ENCODE peak calls at places on chromosome 1, in five cellular contexts. W is endothelial cell of umbilical vein, O is right lobe of liver, C is RWPE2, G is IMR-90. M is an unnamed sample.

GRCh38 chr1:235246022-235246948 is 81.7 kb downstream of the ARID4B start:
- DNase-seq in W (peak), O (no peak), C (no peak), G (no peak), M (no peak)

GRCh38 chr1:119771016-119771415 is 2.3 kb upstream of the HMGCS2 start:
- DNase-seq in W (peak), O (no peak), C (no peak), G (peak), M (no peak)

GRCh38 chr1:27399251-27399885 is 6.9 kb downstream of the GPR3 start:
- DNase-seq in W (no peak), O (no peak), C (no peak), G (no peak), M (no peak)

GRCh38 chr1:35629051-35629450 is 12.3 kb downstream of the PSMB2 start:
- DNase-seq in W (no peak), O (no peak), C (no peak), G (no peak), M (no peak)

GRCh38 chr1:182909578-182909977 is 43.4 kb downstream of the SHCBP1L start:
- DNase-seq in W (no peak), O (no peak), C (no peak), G (no peak), M (no peak)

GRCh38 chr1:45953934-45954333 is 150.5 kb downstream of the MAST2 start:
- DNase-seq in W (no peak), O (no peak), C (no peak), G (peak), M (no peak)

GRCh38 chr1:37851782-37852210 is 7.6 kb downstream of the MTF1 start:
- DNase-seq in W (peak), O (no peak), C (no peak), G (peak), M (no peak)

GRCh38 chr1:66302810-66303209 is 231.1 kb upstream of the SGIP1 start:
- DNase-seq in W (no peak), O (no peak), C (no peak), G (peak), M (no peak)

GRCh38 chr1:206839857-206840256 is 25.6 kb upstream of the IL20 start:
- DNase-seq in W (no peak), O (peak), C (no peak), G (peak), M (no peak)

GRCh38 chr1:109438798-109439297 is 12.6 kb upstream of the PSMA5 start:
- DNase-seq in W (peak), O (no peak), C (no peak), G (peak), M (no peak)

GRCh38 chr1:198134252-198134651 is 22.5 kb upstream of the NEK7 start:
- DNase-seq in W (no peak), O (no peak), C (no peak), G (no peak), M (no peak)

GRCh38 chr1:226912587-226913176 is 27.4 kb upstream of the COQ8A start:
- DNase-seq in W (peak), O (peak), C (no peak), G (peak), M (peak)

GRCh38 chr1:30714536-30715090 is 8.8 kb downstream of the MATN1 start:
- DNase-seq in W (no peak), O (no peak), C (no peak), G (no peak), M (no peak)

GRCh38 chr1:203188686-203189232 is 2.3 kb upstream of the CHI3L1 start:
- DNase-seq in W (no peak), O (no peak), C (no peak), G (no peak), M (no peak)
- H3K27ac ChIP-seq in W (no peak), O (no peak), C (no peak), G (no peak), M (no peak)

GRCh38 chr1:25758466-25759070 is 41.4 kb upstream of the SELENON start:
- DNase-seq in W (no peak), O (no peak), C (no peak), G (no peak), M (no peak)
- TF ChIP-seq CTCF in W (no peak), O (no peak), C (no peak), G (no peak), M (no peak)

DNA sequence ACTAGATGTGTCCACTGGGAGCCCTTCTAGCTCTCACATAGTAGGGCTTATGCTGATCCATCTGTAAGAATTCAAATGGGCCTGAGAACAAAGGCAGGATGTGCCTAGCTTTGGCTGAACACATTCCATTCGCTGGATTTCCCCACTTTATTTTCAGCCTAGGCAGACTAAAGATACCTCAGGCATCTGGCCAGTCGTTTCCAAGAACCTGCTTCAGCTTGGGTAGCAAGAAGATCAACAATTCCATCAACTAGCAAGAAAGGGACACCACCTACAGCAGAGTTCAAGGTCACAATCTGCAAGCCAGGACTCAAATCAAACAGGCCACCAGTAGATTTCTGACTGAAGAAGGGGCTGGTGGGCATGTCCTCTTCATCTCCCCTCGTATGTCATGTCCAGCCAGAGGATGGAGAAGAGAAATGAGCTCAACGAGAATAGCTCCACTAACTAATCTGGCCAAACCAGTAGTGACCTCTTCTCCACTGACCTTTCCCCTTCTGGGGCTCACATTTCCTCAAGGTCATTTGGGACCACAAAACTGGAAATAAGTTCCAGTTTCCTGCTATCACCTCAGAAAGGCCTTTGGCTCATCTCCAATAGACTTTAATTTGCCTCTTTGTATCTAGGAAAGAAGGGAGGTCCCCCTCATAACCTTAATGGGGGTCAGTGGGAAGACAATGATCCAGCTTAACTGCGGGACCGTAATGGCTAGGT is 14.2 kb downstream of the TXNIP start:
- DNase-seq in W (peak), O (no peak), C (no peak), G (no peak), M (no peak)
- H3K27ac ChIP-seq in W (no peak), O (peak), C (no peak), G (no peak), M (peak)

GRCh38 chr1:2428490-2428889 is 16.1 kb upstream of the PEX10 start:
- DNase-seq in W (no peak), O (no peak), C (peak), G (no peak), M (no peak)

GRCh38 chr1:2431503-2431902 is 19.1 kb upstream of the PEX10 start:
- DNase-seq in W (no peak), O (no peak), C (no peak), G (no peak), M (no peak)

GRCh38 chr1:2431095-2431494 is 18.7 kb upstream of the PEX10 start:
- DNase-seq in W (no peak), O (no peak), C (no peak), G (no peak), M (no peak)

GRCh38 chr1:2430592-2430973 is 18.2 kb upstream of the PEX10 start:
- DNase-seq in W (no peak), O (no peak), C (no peak), G (no peak), M (no peak)

DNA sequence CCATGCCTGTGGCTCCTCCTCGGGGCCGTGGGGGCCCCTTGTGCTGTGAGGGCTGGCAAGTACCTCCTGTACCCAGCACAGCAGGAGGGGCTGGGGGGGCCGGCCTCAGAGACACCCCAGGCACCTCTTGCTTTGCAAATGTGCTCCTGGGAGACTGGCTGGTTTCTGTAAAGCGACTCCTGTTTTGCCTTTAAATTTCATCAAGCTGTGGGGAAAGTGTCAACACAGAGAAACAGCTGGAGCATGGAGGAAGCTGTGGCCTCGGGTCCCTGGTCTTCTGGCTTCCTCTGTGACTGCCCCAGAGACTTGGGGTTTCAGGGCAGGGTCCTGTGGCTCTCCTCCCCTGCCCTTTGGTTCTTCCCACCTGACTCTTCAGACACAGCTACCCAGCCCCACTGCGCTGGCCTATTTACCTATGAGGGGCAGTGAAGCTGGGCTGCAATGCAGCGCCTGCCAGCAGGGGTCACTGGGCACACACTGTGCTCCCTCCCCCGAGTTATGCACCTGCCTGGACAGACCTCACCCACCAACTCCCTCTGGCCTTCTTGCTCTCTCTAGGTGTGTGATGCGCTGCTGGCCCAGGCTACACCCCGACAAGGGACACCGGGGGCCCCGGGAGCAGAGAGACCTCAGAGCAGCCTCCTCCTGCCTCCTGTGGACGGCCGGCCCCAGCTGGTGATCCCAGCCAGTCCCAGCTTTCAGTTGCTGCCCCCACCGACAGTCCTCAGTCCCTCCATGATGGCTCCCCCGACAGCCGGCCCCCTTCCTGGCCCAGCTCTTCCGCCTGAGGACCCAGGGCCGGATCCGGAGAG is 17.6 kb upstream of the PEX10 start:
- DNase-seq in W (no peak), O (no peak), C (no peak), G (no peak), M (no peak)
- TF ChIP-seq CTCF in W (peak), O (peak), C (peak), G (peak), M (peak)

DNA sequence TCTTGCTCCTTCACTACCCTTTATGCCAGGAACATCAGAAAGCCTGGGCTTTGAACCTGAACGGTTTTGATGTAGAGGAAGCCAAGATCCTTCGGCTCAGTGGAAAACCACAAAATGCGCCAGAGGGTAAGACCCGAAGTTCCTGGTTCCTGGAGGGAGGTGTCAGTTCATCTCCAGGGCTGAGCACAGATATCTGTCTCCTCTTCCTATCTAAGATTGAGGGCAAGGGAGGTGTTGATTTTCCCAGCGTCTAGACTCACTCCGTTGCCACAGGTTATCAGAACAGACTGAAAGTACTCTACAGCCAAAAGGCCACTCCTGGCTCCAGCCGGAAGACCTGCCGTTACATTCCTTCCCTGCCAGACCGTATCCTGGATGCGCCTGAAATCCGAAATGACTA is 915 bp downstream of the CDC20 start:
- DNase-seq in W (no peak), O (no peak), C (no peak), G (no peak), M (no peak)
- H3K27ac ChIP-seq in W (peak), O (no peak), C (peak), G (peak), M (peak)

DNA sequence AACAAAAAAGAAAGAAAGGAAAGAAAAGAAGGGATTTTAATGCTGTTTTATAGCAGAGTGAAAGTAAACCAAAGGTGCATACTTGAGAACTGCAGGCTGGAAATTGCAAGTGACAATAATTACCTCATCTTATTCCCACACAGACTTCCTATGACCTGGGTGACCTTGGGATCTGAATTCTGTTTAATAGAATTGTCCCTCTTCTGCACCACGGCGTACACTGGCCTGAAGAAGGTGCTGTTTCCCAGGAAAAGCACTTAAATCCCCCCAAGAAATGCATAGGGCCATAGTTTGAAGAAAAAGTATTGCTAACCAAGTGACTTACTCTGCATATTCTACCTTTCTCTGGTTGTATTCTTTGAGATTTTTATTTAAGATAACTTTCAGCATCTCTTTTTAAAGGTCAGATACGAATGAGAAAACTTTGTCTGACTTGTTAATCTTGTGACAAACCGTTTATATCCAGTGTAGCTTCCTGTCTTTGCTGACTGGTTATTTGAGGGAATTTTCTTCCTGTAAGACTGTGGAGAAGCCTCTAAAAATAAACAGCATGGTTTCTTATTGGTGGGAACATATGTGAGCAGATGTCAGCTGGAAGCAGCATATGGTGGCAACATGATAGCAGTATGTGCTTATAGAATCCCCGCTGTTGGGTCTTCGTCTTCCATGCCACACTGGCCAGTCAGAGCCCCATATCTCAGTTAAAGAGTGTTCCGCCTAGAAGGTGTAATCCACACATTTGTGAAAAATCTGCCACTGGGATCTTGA is 16.3 kb downstream of the TGFB2 start:
- DNase-seq in W (peak), O (no peak), C (no peak), G (peak), M (no peak)
- TF ChIP-seq CTCF in W (peak), O (peak), C (peak), G (peak), M (peak)

GRCh38 chr1:92973203-92973907 is 12.1 kb upstream of the DIPK1A start:
- DNase-seq in W (no peak), O (no peak), C (no peak), G (no peak), M (no peak)
- H3K27ac ChIP-seq in W (no peak), O (no peak), C (peak), G (no peak), M (peak)

M was measured in dorsolateral prefrontal cortex.